ENCODE peak calls at places on chromosomes 12 and 14, in ten cellular contexts. One of them, this sample, is unnamed.

GRCh38 chr12:39065455-39065854 is 160.1 kb upstream of the CPNE8 start:
- DNase-seq in NCI-H1417 treated with DMSO at 0.1 percent for 48 hours: no peak
- DNase-seq in kidney tubule cell: no peak
- DNase-seq in Peyer's patch: no peak
- DNase-seq in epithelial cell of proximal tubule: no peak
- DNase-seq in fibroblast of the aortic adventitia: no peak
- DNase-seq in globus pallidus: no peak
- DNase-seq in CD8-positive, alpha-beta memory T cell: no peak
- DNase-seq in fibroblast of the conjunctiva: no peak
- DNase-seq in GF-D8: no peak
- DNase-seq in this sample: no peak

GRCh38 chr12:12599750-12600643 is 11.7 kb upstream of the CREBL2 start:
- DNase-seq in NCI-H1417 treated with DMSO at 0.1 percent for 48 hours: no peak
- DNase-seq in kidney tubule cell: no peak
- DNase-seq in Peyer's patch: no peak
- DNase-seq in epithelial cell of proximal tubule: no peak
- DNase-seq in fibroblast of the aortic adventitia: peak; percentile 62
- DNase-seq in globus pallidus: no peak
- DNase-seq in CD8-positive, alpha-beta memory T cell: no peak
- DNase-seq in fibroblast of the conjunctiva: no peak
- DNase-seq in GF-D8: no peak
- DNase-seq in this sample: no peak

GRCh38 chr12:54375258-54375579 is 9.3 kb downstream of the ZNF385A start:
- DNase-seq in NCI-H1417 treated with DMSO at 0.1 percent for 48 hours: no peak
- DNase-seq in kidney tubule cell: no peak
- DNase-seq in Peyer's patch: no peak
- DNase-seq in epithelial cell of proximal tubule: no peak
- DNase-seq in fibroblast of the aortic adventitia: no peak
- DNase-seq in globus pallidus: no peak
- DNase-seq in CD8-positive, alpha-beta memory T cell: no peak
- DNase-seq in fibroblast of the conjunctiva: no peak
- DNase-seq in GF-D8: no peak
- DNase-seq in this sample: no peak

GRCh38 chr12:62976110-62976640 is 41.2 kb upstream of the PPM1H start:
- DNase-seq in NCI-H1417 treated with DMSO at 0.1 percent for 48 hours: no peak
- DNase-seq in kidney tubule cell: no peak
- DNase-seq in Peyer's patch: no peak
- DNase-seq in epithelial cell of proximal tubule: no peak
- DNase-seq in fibroblast of the aortic adventitia: no peak
- DNase-seq in globus pallidus: no peak
- DNase-seq in CD8-positive, alpha-beta memory T cell: no peak
- DNase-seq in fibroblast of the conjunctiva: no peak
- DNase-seq in GF-D8: no peak
- DNase-seq in this sample: no peak

GRCh38 chr12:728781-729180 is 23.6 kb upstream of the WNK1 start:
- DNase-seq in NCI-H1417 treated with DMSO at 0.1 percent for 48 hours: no peak
- DNase-seq in kidney tubule cell: no peak
- DNase-seq in Peyer's patch: no peak
- DNase-seq in epithelial cell of proximal tubule: no peak
- DNase-seq in fibroblast of the aortic adventitia: no peak
- DNase-seq in globus pallidus: no peak
- DNase-seq in CD8-positive, alpha-beta memory T cell: no peak
- DNase-seq in fibroblast of the conjunctiva: no peak
- DNase-seq in GF-D8: no peak
- DNase-seq in this sample: no peak

GRCh38 chr12:7242176-7243101 is 53.0 kb downstream of the PEX5 start:
- DNase-seq in NCI-H1417 treated with DMSO at 0.1 percent for 48 hours: no peak
- DNase-seq in kidney tubule cell: no peak
- DNase-seq in Peyer's patch: no peak
- DNase-seq in epithelial cell of proximal tubule: no peak
- DNase-seq in fibroblast of the aortic adventitia: no peak
- DNase-seq in globus pallidus: no peak
- DNase-seq in CD8-positive, alpha-beta memory T cell: no peak
- DNase-seq in fibroblast of the conjunctiva: no peak
- DNase-seq in GF-D8: no peak
- DNase-seq in this sample: no peak

GRCh38 chr14:30521899-30522736 is 36.8 kb upstream of the G2E3 start:
- DNase-seq in NCI-H1417 treated with DMSO at 0.1 percent for 48 hours: peak; percentile 88
- DNase-seq in kidney tubule cell: peak; percentile 49
- DNase-seq in Peyer's patch: no peak
- DNase-seq in epithelial cell of proximal tubule: peak; percentile 10
- DNase-seq in fibroblast of the aortic adventitia: peak; percentile 71
- DNase-seq in globus pallidus: peak; percentile 47
- DNase-seq in CD8-positive, alpha-beta memory T cell: no peak
- DNase-seq in fibroblast of the conjunctiva: peak; percentile 37
- DNase-seq in GF-D8: no peak
- DNase-seq in this sample: peak; percentile 7

GRCh38 chr14:100874411-100875091 is 29.0 kb downstream of the RTL1 start:
- DNase-seq in NCI-H1417 treated with DMSO at 0.1 percent for 48 hours: no peak
- DNase-seq in kidney tubule cell: no peak
- DNase-seq in Peyer's patch: peak; percentile 21
- DNase-seq in epithelial cell of proximal tubule: no peak
- DNase-seq in fibroblast of the aortic adventitia: no peak
- DNase-seq in globus pallidus: no peak
- DNase-seq in CD8-positive, alpha-beta memory T cell: no peak
- DNase-seq in fibroblast of the conjunctiva: no peak
- DNase-seq in GF-D8: no peak
- DNase-seq in this sample: no peak